ENCODE peak calls at places on chromosomes 6 and 20, in four cellular contexts. V is fibroblast of mammary gland; G is stimulated activated CD4-positive, alpha-beta T cell treated with anti-CD3 and anti-CD28 coated beads, Interleukin-12 subunit alpha, Interleukin-12 subunit beta, amount 100 ng/mL, for 4 hours; C is progenitor cell of endocrine pancreas. D is an unnamed sample.

GRCh38 chr6:43951063-43951755 is 176.0 kb downstream of the MRPL14 start:
- DNase-seq in C (peak; percentile 59), V (peak; percentile 35), G (no peak), D (peak; percentile 89)

GRCh38 chr6:48141975-48142374 is 31.0 kb upstream of the PTCHD4 start:
- DNase-seq in G (no peak), C (no peak), V (peak; percentile 8), D (no peak)

GRCh38 chr20:12237772-12238171 is 320.1 kb downstream of the BTBD3 start:
- DNase-seq in G (no peak), C (no peak), V (peak; percentile 35), D (no peak)

GRCh38 chr20:35235881-35236280 is 9.4 kb downstream of the MMP24 start:
- DNase-seq in V (no peak), G (no peak), C (no peak), D (no peak)

GRCh38 chr20:59863058-59863457 is 70.4 kb downstream of the SYCP2 start:
- DNase-seq in C (no peak), V (no peak), G (no peak), D (no peak)

GRCh38 chr6:29916741-29917140 is 25.6 kb upstream of the HLA-A start:
- DNase-seq in C (no peak), G (no peak), V (no peak), D (no peak)

GRCh38 chr6:121857551-121857950 is 422.1 kb downstream of the GJA1 start:
- DNase-seq in G (no peak), V (no peak), C (no peak), D (no peak)

GRCh38 chr6:89067796-89068195 is 12.8 kb upstream of the PNRC1 start:
- DNase-seq in C (no peak), G (no peak), V (peak; percentile 38), D (no peak)

D was measured in H7.